ENCODE peak calls at places on chromosomes 11 and 22, in ten cellular contexts. U is neuronal stem cell, M is sigmoid colon, X is cardiac muscle cell, B is HepG2, G is K562, O is skeletal muscle cell, C is iPS DF 6.9, A is psoas muscle, Z is GM06990. K is an unnamed sample.

GRCh38 chr11:47593934-47594855 is at the start of gene C1QTNF4:
- DNase-seq in X (peak), C (no peak), U (peak), G (no peak), B (no peak), A (no peak), O (no peak), Z (no peak), M (no peak), K (no peak)

GRCh38 chr11:117610901-117611300 is 186.1 kb downstream of the DSCAML1 start:
- DNase-seq in O (no peak), Z (no peak), X (no peak), M (peak), C (no peak), G (no peak), A (no peak), B (no peak), U (no peak), K (no peak)

GRCh38 chr11:98630736-98631135 is 390.0 kb upstream of the CNTN5 start:
- DNase-seq in C (no peak), O (no peak), A (no peak), B (no peak), G (no peak), M (no peak), U (peak), X (no peak), Z (no peak), K (no peak)

GRCh38 chr11:3133456-3134217 is 31.5 kb downstream of the OSBPL5 start:
- DNase-seq in O (no peak), M (peak), X (no peak), G (no peak), Z (no peak), C (no peak), B (no peak), U (no peak), A (peak), K (no peak)

GRCh38 chr11:23778971-23779370 is 717.9 kb upstream of the LUZP2 start:
- DNase-seq in A (no peak), U (no peak), X (no peak), C (no peak), B (no peak), O (no peak), M (no peak), G (no peak), Z (no peak), K (no peak)

GRCh38 chr11:1060410-1060809 is 14.3 kb upstream of the MUC2 start:
- DNase-seq in U (peak), M (no peak), A (no peak), B (no peak), Z (no peak), C (no peak), X (no peak), G (no peak), O (no peak), K (no peak)

GRCh38 chr11:62879554-62879953 is 1.1 kb upstream of the SLC3A2 start:
- DNase-seq in Z (no peak), G (no peak), A (no peak), M (peak), X (no peak), U (no peak), C (no peak), O (no peak), B (no peak), K (no peak)

GRCh38 chr11:120215634-120216033 is 4.8 kb downstream of the OAF start:
- DNase-seq in C (no peak), O (no peak), Z (no peak), A (no peak), G (no peak), B (no peak), X (no peak), U (no peak), M (peak), K (no peak)

GRCh38 chr11:95924414-95924760 is 480 bp upstream of the MTMR2 start:
- DNase-seq in U (no peak), B (peak), X (peak), G (no peak), M (no peak), A (no peak), O (no peak), Z (peak), C (no peak), K (peak)

GRCh38 chr11:2825886-2826678 is 59.5 kb downstream of the CDKN1C start:
- DNase-seq in A (peak), O (peak), G (no peak), M (peak), Z (no peak), U (peak), X (no peak), C (no peak), B (peak), K (peak)

GRCh38 chr22:33112606-33113005 is 54.4 kb upstream of the SYN3 start:
- DNase-seq in X (peak), B (no peak), A (no peak), C (no peak), U (no peak), O (no peak), Z (peak), G (no peak), M (no peak), K (no peak)

GRCh38 chr22:41805639-41806038 is 5.2 kb downstream of the CCDC134 start:
- DNase-seq in G (no peak), Z (no peak), X (no peak), O (no peak), B (no peak), C (no peak), A (no peak), M (no peak), U (no peak), K (no peak)

GRCh38 chr11:118051611-118052461 is 25.0 kb upstream of the TMPRSS4 start:
- DNase-seq in A (peak), O (no peak), B (no peak), C (no peak), M (no peak), U (no peak), X (no peak), G (no peak), Z (peak), K (no peak)

GRCh38 chr11:304915-305833 is 2.4 kb upstream of the IFITM2 start:
- DNase-seq in U (peak), A (peak), Z (no peak), O (peak), M (peak), B (peak), G (peak), C (no peak), X (peak), K (peak)

GRCh38 chr11:78030429-78031325 is 7.6 kb upstream of the KCTD14 start:
- DNase-seq in G (no peak), X (peak), C (no peak), U (no peak), O (peak), M (peak), A (no peak), Z (no peak), B (peak), K (peak)

GRCh38 chr11:58963551-58964075 is 24.3 kb downstream of the GLYATL1 start:
- DNase-seq in M (no peak), B (no peak), U (peak), G (peak), X (peak), A (no peak), Z (no peak), C (peak), O (peak), K (peak)

GRCh38 chr11:125333354-125334077 is 162.5 kb downstream of the FEZ1 start:
- DNase-seq in G (no peak), M (no peak), U (no peak), B (no peak), Z (no peak), O (no peak), A (no peak), C (no peak), X (no peak), K (no peak)

GRCh38 chr22:43007519-43008102 is 7.3 kb downstream of the PACSIN2 start:
- DNase-seq in O (peak), A (no peak), Z (no peak), B (peak), G (peak), C (no peak), M (no peak), X (peak), U (no peak), K (no peak)

GRCh38 chr11:125449586-125449985 is 46.5 kb downstream of the FEZ1 start:
- DNase-seq in M (no peak), X (no peak), U (no peak), O (no peak), G (no peak), A (no peak), C (no peak), B (no peak), Z (no peak), K (no peak)

GRCh38 chr11:10646005-10646404 is 47.5 kb downstream of the IRAG1 start:
- DNase-seq in G (no peak), U (no peak), A (no peak), B (no peak), C (no peak), M (no peak), O (no peak), Z (no peak), X (no peak), K (no peak)

GRCh38 chr11:50037282-50037681 is 4.6 kb downstream of the OR4C45 start:
- DNase-seq in G (no peak), M (no peak), Z (no peak), O (no peak), C (no peak), A (no peak), X (no peak), U (no peak), B (no peak), K (no peak)

GRCh38 chr22:31626427-31627150 is 35.4 kb downstream of the PISD start:
- DNase-seq in B (peak), C (no peak), Z (no peak), G (peak), U (no peak), X (no peak), O (no peak), M (no peak), A (no peak), K (no peak)

GRCh38 chr22:46769191-46769675 is 6.8 kb downstream of the TBC1D22A start:
- DNase-seq in C (no peak), U (no peak), M (no peak), Z (peak), A (peak), G (no peak), B (no peak), O (no peak), X (no peak), K (no peak)

GRCh38 chr11:9922806-9923205 is 258.9 kb downstream of the SWAP70 start:
- DNase-seq in Z (no peak), B (no peak), C (peak), G (no peak), X (peak), U (no peak), M (no peak), O (no peak), A (no peak), K (no peak)

GRCh38 chr22:32364210-32364609 is 6.5 kb downstream of the RFPL3 start:
- DNase-seq in C (no peak), O (no peak), U (no peak), A (no peak), B (no peak), X (no peak), G (no peak), M (no peak), Z (no peak), K (no peak)

GRCh38 chr11:86183694-86184093 is 60.9 kb upstream of the EED start:
- DNase-seq in Z (no peak), U (no peak), G (peak), C (no peak), A (no peak), M (no peak), O (peak), B (no peak), X (no peak), K (no peak)

GRCh38 chr11:75147191-75147874 is 3.6 kb upstream of the SLCO2B1 start:
- DNase-seq in U (no peak), A (no peak), B (no peak), G (no peak), O (no peak), X (no peak), C (no peak), Z (no peak), M (peak), K (no peak)

GRCh38 chr11:95154514-95154913 is 64.9 kb downstream of the ENDOD1 start:
- DNase-seq in C (no peak), M (no peak), O (no peak), G (peak), X (peak), B (peak), U (peak), A (peak), Z (peak), K (peak)

GRCh38 chr11:130999992-131000770 is 83.9 kb upstream of the SNX19 start:
- DNase-seq in A (no peak), Z (no peak), B (peak), X (no peak), M (no peak), U (no peak), G (no peak), C (no peak), O (peak), K (peak)

GRCh38 chr11:115334932-115335788 is 169.1 kb downstream of the CADM1 start:
- DNase-seq in B (peak), C (no peak), O (no peak), Z (peak), U (peak), X (peak), M (no peak), A (no peak), G (peak), K (peak)

GRCh38 chr11:1221848-1222311 is 986 bp upstream of the MUC5B start:
- DNase-seq in C (no peak), M (peak), A (peak), O (no peak), G (no peak), Z (no peak), X (no peak), U (no peak), B (no peak), K (no peak)

GRCh38 chr11:58058276-58059010 is 27.7 kb downstream of the OR6Q1 start:
- DNase-seq in Z (no peak), X (no peak), U (no peak), B (no peak), O (no peak), A (no peak), M (no peak), G (no peak), C (no peak), K (no peak)

GRCh38 chr11:102653744-102654291 is 28.7 kb upstream of the MMP20 start:
- DNase-seq in M (no peak), A (no peak), B (no peak), O (no peak), C (no peak), G (no peak), X (no peak), Z (peak), U (no peak), K (no peak)

GRCh38 chr11:125625594-125626380 is 824 bp downstream of the CHEK1 start:
- DNase-seq in M (peak), G (peak), Z (peak), X (peak), B (peak), U (peak), C (peak), O (peak), A (peak), K (peak)

GRCh38 chr11:3091081-3091845 is 34.0 kb upstream of the CARS1 start:
- DNase-seq in M (peak), Z (no peak), O (no peak), A (no peak), X (no peak), C (no peak), G (no peak), B (no peak), U (no peak), K (no peak)

GRCh38 chr22:16829985-16830384 is 4.8 kb upstream of the XKR3 start:
- DNase-seq in Z (no peak), U (no peak), O (no peak), M (no peak), G (no peak), C (no peak), B (no peak), A (no peak), X (no peak), K (no peak)

GRCh38 chr22:50074551-50075042 is 10.6 kb downstream of the MLC1 start:
- DNase-seq in Z (no peak), C (no peak), X (peak), G (no peak), M (no peak), O (no peak), A (no peak), B (no peak), U (no peak), K (no peak)

GRCh38 chr22:26565181-26565580 is 24.8 kb downstream of the TPST2 start:
- DNase-seq in X (no peak), M (no peak), O (no peak), G (no peak), A (peak), Z (no peak), U (no peak), C (no peak), B (no peak), K (no peak)

GRCh38 chr22:26565889-26566288 is 24.0 kb downstream of the TPST2 start:
- DNase-seq in G (no peak), Z (no peak), A (peak), B (no peak), O (no peak), X (no peak), U (no peak), C (no peak), M (no peak), K (no peak)

GRCh38 chr22:26564181-26564580 is 25.8 kb downstream of the TPST2 start:
- DNase-seq in B (no peak), C (no peak), A (peak), X (no peak), M (no peak), Z (no peak), U (no peak), G (no peak), O (no peak), K (no peak)

GRCh38 chr22:26563022-26563421 is 26.9 kb downstream of the TPST2 start:
- DNase-seq in U (no peak), A (no peak), G (no peak), C (no peak), X (no peak), M (no peak), B (no peak), O (no peak), Z (no peak), K (no peak)

GRCh38 chr22:26564672-26565071 is 25.3 kb downstream of the TPST2 start:
- DNase-seq in B (no peak), X (no peak), U (no peak), M (no peak), O (no peak), G (no peak), C (no peak), A (peak), Z (no peak), K (no peak)
- H3K4me3 ChIP-seq in B (no peak), X (no peak), U (no peak), M (no peak), O (no peak), G (no peak), C (no peak), A (no peak), Z (no peak), K (no peak)

DNA sequence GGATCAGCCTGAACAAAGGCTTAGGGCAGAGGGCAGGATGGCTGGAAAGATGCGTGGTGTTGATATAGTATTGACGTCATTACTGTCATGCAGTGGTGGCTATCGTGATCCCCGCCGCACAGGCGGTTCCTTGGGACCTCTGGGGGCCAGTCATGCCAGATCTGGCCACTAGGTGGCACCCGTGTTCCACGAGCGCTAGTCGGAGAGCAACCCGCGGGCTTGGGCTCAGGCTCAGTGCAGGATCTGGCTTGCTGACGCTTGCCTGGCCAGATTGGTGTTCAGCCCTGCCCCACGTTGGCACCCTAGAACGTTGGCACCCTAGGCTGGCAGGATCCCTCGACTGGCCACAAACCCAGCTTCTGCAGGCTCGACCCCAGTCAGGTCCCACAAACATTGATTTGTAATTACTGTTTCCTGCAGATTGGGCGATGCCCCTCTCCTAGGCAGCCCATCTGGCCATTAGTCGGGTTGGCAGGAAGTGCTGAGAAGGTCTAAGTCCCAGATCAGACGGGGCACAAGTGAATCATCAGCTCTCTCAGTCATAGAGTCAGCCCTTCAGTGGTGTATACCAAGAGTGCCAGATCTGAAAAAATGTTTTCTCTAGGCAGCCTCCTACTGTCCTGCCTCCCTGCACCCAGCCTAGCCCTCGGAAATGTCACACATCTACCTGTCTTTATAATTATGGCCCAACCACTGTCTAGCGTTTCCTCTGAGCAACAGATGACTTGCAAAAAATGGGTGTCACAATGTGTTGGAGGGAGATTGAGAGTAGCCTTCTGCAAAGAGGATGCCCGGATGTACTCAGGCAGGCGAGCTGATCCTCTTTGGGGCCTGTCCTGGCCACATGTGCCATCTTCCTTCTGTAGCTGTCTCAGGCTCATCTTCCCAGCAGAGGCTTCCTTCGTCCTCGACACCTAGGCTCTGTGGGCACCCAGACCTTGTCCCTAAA is 315.3 kb downstream of the TMEM135 start:
- DNase-seq in O (peak), C (peak), A (peak), B (peak), M (peak), Z (peak), G (peak), X (peak), U (peak), K (peak)
- H3K4me3 ChIP-seq in O (no peak), C (no peak), A (no peak), B (no peak), M (no peak), Z (no peak), G (no peak), X (no peak), U (no peak), K (no peak)

GRCh38 chr22:37052386-37053309 is 1.1 kb downstream of the KCTD17 start:
- DNase-seq in Z (no peak), U (no peak), B (no peak), O (no peak), G (no peak), M (no peak), A (no peak), C (no peak), X (no peak), K (no peak)
- H3K4me3 ChIP-seq in Z (peak), U (peak), B (peak), O (peak), G (no peak), M (peak), A (peak), C (peak), X (no peak), K (peak)

GRCh38 chr22:45006873-45007246 is 2.9 kb downstream of the PHF21B start:
- DNase-seq in M (peak), G (peak), U (no peak), O (no peak), B (no peak), A (no peak), Z (no peak), C (no peak), X (peak), K (no peak)
- H3K4me3 ChIP-seq in M (peak), G (no peak), U (peak), O (no peak), B (no peak), A (peak), Z (no peak), C (peak), X (peak), K (peak)

GRCh38 chr11:35139883-35140282 is 912 bp downstream of the CD44 start:
- DNase-seq in Z (no peak), B (no peak), M (no peak), G (no peak), X (no peak), A (no peak), C (no peak), O (no peak), U (no peak), K (no peak)

GRCh38 chr11:35142481-35143207 is 3.7 kb downstream of the CD44 start:
- DNase-seq in U (no peak), C (no peak), B (peak), X (no peak), Z (no peak), M (no peak), O (no peak), G (peak), A (no peak), K (no peak)

GRCh38 chr11:35138949-35139881 is at the start of gene CD44:
- DNase-seq in M (peak), A (peak), O (no peak), X (peak), Z (peak), U (peak), B (no peak), C (no peak), G (peak), K (peak)

GRCh38 chr11:35141538-35141937 is 2.6 kb downstream of the CD44 start:
- DNase-seq in O (no peak), G (no peak), A (peak), M (peak), X (no peak), Z (no peak), C (no peak), U (no peak), B (no peak), K (no peak)

GRCh38 chr11:35141034-35141433 is 2.1 kb downstream of the CD44 start:
- DNase-seq in B (no peak), U (no peak), X (peak), G (no peak), Z (no peak), A (no peak), C (no peak), O (no peak), M (no peak), K (no peak)
- H3K4me3 ChIP-seq in B (no peak), U (no peak), X (no peak), G (no peak), Z (peak), A (peak), C (no peak), O (peak), M (peak), K (peak)